ENCODE peak calls at places on chromosomes 12 and 14, in five cellular contexts. One of them, this sample, is unnamed. For H3K27me3 and H3K36me3, the result is how much of the 10 kb centered on the place peaks cover.

GRCh38 chr12:86959766-86960458 is 703.7 kb upstream of the MGAT4C start:
- DNase-seq in CD8-positive, alpha-beta memory T cell: no peak
- DNase-seq in left ventricle myocardium inferior: no peak
- DNase-seq in right atrium auricular region: no peak
- DNase-seq in mammary epithelial cell: peak
- DNase-seq in this sample: no peak

GRCh38 chr12:15001733-15002471 is 29.1 kb downstream of the PDE6H start:
- DNase-seq in CD8-positive, alpha-beta memory T cell: no peak
- DNase-seq in left ventricle myocardium inferior: peak
- DNase-seq in right atrium auricular region: peak
- DNase-seq in mammary epithelial cell: no peak
- DNase-seq in this sample: peak

GRCh38 chr14:104601786-104602185 is 2.8 kb downstream of the TMEM179 start:
- DNase-seq in CD8-positive, alpha-beta memory T cell: no peak
- DNase-seq in left ventricle myocardium inferior: no peak
- DNase-seq in right atrium auricular region: no peak
- DNase-seq in mammary epithelial cell: no peak
- DNase-seq in this sample: no peak

GRCh38 chr14:95431199-95432145 is 85.0 kb downstream of the SYNE3 start:
- DNase-seq in CD8-positive, alpha-beta memory T cell: no peak
- DNase-seq in left ventricle myocardium inferior: no peak
- DNase-seq in right atrium auricular region: no peak
- DNase-seq in mammary epithelial cell: no peak
- DNase-seq in this sample: peak

GRCh38 chr14:93269341-93270068 is 62.4 kb downstream of the UBR7 start:
- DNase-seq in CD8-positive, alpha-beta memory T cell: no peak
- DNase-seq in left ventricle myocardium inferior: no peak
- DNase-seq in right atrium auricular region: no peak
- DNase-seq in mammary epithelial cell: peak
- DNase-seq in this sample: peak

GRCh38 chr12:68565391-68565903 is 45.3 kb upstream of the RAP1B start:
- DNase-seq in CD8-positive, alpha-beta memory T cell: no peak
- DNase-seq in left ventricle myocardium inferior: no peak
- DNase-seq in right atrium auricular region: no peak
- DNase-seq in mammary epithelial cell: peak
- DNase-seq in this sample: peak

GRCh38 chr12:94712852-94713545 is 62.6 kb upstream of the TMCC3 start:
- DNase-seq in CD8-positive, alpha-beta memory T cell: no peak
- DNase-seq in left ventricle myocardium inferior: no peak
- DNase-seq in right atrium auricular region: no peak
- DNase-seq in mammary epithelial cell: no peak
- DNase-seq in this sample: no peak

GRCh38 chr14:57574617-57575288 is 81.1 kb upstream of the CCDC198 start:
- DNase-seq in CD8-positive, alpha-beta memory T cell: no peak
- DNase-seq in left ventricle myocardium inferior: no peak
- DNase-seq in right atrium auricular region: no peak
- DNase-seq in mammary epithelial cell: no peak
- DNase-seq in this sample: no peak

GRCh38 chr12:28035483-28035882 is 63.0 kb upstream of the PTHLH start:
- DNase-seq in CD8-positive, alpha-beta memory T cell: no peak
- DNase-seq in left ventricle myocardium inferior: no peak
- DNase-seq in right atrium auricular region: no peak
- DNase-seq in mammary epithelial cell: peak
- DNase-seq in this sample: peak

GRCh38 chr12:25433024-25433423 is 120.1 kb downstream of the LMNTD1 start:
- DNase-seq in CD8-positive, alpha-beta memory T cell: no peak
- DNase-seq in left ventricle myocardium inferior: no peak
- DNase-seq in right atrium auricular region: no peak
- DNase-seq in mammary epithelial cell: no peak
- DNase-seq in this sample: peak

GRCh38 chr12:11827096-11827841 is 177.8 kb downstream of the ETV6 start:
- DNase-seq in CD8-positive, alpha-beta memory T cell: no peak
- DNase-seq in left ventricle myocardium inferior: no peak
- DNase-seq in right atrium auricular region: no peak
- DNase-seq in mammary epithelial cell: no peak
- DNase-seq in this sample: no peak

GRCh38 chr12:77087427-77087826 is 22.1 kb upstream of the E2F7 start:
- DNase-seq in CD8-positive, alpha-beta memory T cell: no peak
- DNase-seq in left ventricle myocardium inferior: no peak
- DNase-seq in right atrium auricular region: no peak
- DNase-seq in mammary epithelial cell: peak
- DNase-seq in this sample: peak

GRCh38 chr12:52312086-52312485 is 9.1 kb downstream of the KRT83 start:
- DNase-seq in CD8-positive, alpha-beta memory T cell: no peak
- DNase-seq in left ventricle myocardium inferior: no peak
- DNase-seq in right atrium auricular region: no peak
- DNase-seq in mammary epithelial cell: no peak
- DNase-seq in this sample: no peak
- H3K27ac ChIP-seq in CD8-positive, alpha-beta memory T cell: no peak
- H3K27ac ChIP-seq in left ventricle myocardium inferior: no peak
- H3K27ac ChIP-seq in right atrium auricular region: no peak
- H3K27ac ChIP-seq in mammary epithelial cell: no peak
- H3K27ac ChIP-seq in this sample: no peak

DNA sequence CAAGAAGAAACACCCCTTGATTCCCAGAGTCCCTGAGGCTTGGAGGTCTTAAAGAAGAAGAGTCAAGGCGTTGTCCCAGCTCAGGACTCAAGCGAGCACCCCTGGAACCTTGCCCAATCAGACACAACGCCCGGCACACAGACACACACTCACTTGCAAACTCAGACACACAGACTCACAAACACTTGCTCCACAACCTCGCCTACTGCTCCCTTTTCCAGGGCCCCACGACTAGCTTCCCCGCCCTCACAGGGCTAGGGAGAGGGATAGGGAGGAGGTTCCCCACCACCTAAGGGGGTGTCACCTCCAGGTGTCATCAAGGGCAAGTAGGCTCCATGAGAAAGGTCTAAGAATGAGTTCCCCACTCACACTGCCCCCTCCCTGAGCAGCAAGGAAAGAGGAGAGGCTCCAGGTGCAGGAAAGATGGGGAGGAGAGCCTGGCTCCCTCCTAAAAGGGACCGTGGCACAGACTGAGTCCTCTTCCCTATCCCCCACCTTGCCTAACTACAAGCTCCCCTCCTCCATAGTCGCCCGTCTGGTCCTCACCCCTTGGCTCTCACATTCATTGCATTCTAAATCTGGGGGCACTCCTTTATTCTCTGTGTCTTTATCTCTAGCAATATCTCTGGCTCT is 717 bp downstream of the WNT10B start:
- DNase-seq in CD8-positive, alpha-beta memory T cell: no peak
- DNase-seq in left ventricle myocardium inferior: no peak
- DNase-seq in right atrium auricular region: no peak
- DNase-seq in mammary epithelial cell: no peak
- DNase-seq in this sample: no peak
- H3K27me3 ChIP-seq in CD8-positive, alpha-beta memory T cell: under half
- H3K27me3 ChIP-seq in left ventricle myocardium inferior: half or more
- H3K27me3 ChIP-seq in right atrium auricular region: under half
- H3K27me3 ChIP-seq in mammary epithelial cell: under half
- H3K27me3 ChIP-seq in this sample: half or more

DNA sequence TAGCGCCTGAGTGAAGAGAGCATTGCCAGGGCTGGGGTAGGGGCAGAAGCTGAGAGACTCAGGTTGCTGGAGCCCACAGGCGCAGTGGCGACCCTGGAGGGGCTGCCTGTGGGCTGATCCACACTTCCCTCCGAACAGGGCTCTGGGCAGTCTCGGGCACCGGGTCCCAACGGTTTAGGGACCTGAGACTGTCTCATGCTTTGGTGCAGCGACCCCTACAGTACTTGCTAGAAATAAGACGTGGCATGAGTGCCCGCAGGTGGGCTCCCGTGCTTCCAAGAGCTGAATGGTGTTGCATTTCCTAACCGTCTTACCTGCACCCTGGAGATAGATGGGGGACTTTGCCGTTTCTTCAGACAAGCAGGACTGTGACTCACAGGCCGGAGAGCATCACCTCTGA is 57.4 kb downstream of the AACS start:
- DNase-seq in CD8-positive, alpha-beta memory T cell: no peak
- DNase-seq in left ventricle myocardium inferior: no peak
- DNase-seq in right atrium auricular region: no peak
- DNase-seq in mammary epithelial cell: no peak
- DNase-seq in this sample: no peak
- H3K36me3 ChIP-seq in CD8-positive, alpha-beta memory T cell: under half
- H3K36me3 ChIP-seq in left ventricle myocardium inferior: under half
- H3K36me3 ChIP-seq in right atrium auricular region: under half
- H3K36me3 ChIP-seq in mammary epithelial cell: under half
- H3K36me3 ChIP-seq in this sample: under half

GRCh38 chr12:113299619-113300237 is 35.2 kb downstream of the SLC8B1 start:
- DNase-seq in CD8-positive, alpha-beta memory T cell: no peak
- DNase-seq in left ventricle myocardium inferior: peak
- DNase-seq in right atrium auricular region: peak
- DNase-seq in mammary epithelial cell: peak
- DNase-seq in this sample: peak

GRCh38 chr12:113297621-113298471 is 37.1 kb downstream of the SLC8B1 start:
- DNase-seq in CD8-positive, alpha-beta memory T cell: no peak
- DNase-seq in left ventricle myocardium inferior: no peak
- DNase-seq in right atrium auricular region: no peak
- DNase-seq in mammary epithelial cell: no peak
- DNase-seq in this sample: no peak

GRCh38 chr12:113298472-113298817 is 36.5 kb downstream of the SLC8B1 start:
- DNase-seq in CD8-positive, alpha-beta memory T cell: no peak
- DNase-seq in left ventricle myocardium inferior: no peak
- DNase-seq in right atrium auricular region: no peak
- DNase-seq in mammary epithelial cell: no peak
- DNase-seq in this sample: no peak

GRCh38 chr12:113297214-113297587 is 37.7 kb downstream of the SLC8B1 start:
- DNase-seq in CD8-positive, alpha-beta memory T cell: no peak
- DNase-seq in left ventricle myocardium inferior: no peak
- DNase-seq in right atrium auricular region: no peak
- DNase-seq in mammary epithelial cell: no peak
- DNase-seq in this sample: no peak

DNA sequence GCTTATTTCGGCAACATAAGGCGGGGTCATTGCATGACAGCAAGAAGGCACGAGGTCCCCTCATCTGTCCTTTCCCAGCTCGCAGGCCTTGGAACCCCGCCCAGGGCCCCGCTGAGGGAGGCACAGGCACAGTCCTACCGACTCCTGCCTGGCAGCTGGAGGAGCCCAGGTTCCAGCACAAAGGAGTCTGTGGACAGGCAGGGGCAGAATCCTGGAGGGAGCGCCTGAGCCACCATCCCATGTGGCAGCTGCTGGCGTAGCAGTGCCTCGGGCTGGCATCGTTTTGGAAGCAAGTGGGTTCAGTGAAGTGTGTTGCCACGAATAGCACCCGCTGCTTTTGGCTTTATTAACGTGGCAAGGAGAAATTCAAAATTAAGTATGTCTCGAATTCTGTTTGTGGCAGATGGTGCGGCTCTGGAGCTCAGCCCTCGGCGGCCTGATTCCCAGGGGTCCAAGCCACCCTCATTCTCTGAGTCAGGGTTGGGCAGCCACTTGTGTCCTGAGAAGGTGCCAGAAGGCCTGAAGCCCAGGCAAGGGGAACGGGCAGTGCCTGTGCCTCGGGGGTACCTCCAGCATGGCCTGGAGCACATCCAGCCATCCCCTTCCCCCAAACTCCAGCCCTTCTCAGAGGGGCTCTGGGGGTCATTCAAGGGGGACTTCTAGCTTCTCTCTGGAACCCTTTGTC is 35.9 kb downstream of the SLC8B1 start:
- DNase-seq in CD8-positive, alpha-beta memory T cell: no peak
- DNase-seq in left ventricle myocardium inferior: peak
- DNase-seq in right atrium auricular region: peak
- DNase-seq in mammary epithelial cell: no peak
- DNase-seq in this sample: peak
- H3K27ac ChIP-seq in CD8-positive, alpha-beta memory T cell: peak
- H3K27ac ChIP-seq in left ventricle myocardium inferior: peak
- H3K27ac ChIP-seq in right atrium auricular region: peak
- H3K27ac ChIP-seq in mammary epithelial cell: peak
- H3K27ac ChIP-seq in this sample: peak

GRCh38 chr14:99257673-99258221 is 14.2 kb downstream of the BCL11B start:
- DNase-seq in CD8-positive, alpha-beta memory T cell: no peak
- DNase-seq in left ventricle myocardium inferior: no peak
- DNase-seq in right atrium auricular region: no peak
- DNase-seq in mammary epithelial cell: no peak
- DNase-seq in this sample: no peak
- H3K27me3 ChIP-seq in CD8-positive, alpha-beta memory T cell: under half
- H3K27me3 ChIP-seq in left ventricle myocardium inferior: half or more
- H3K27me3 ChIP-seq in right atrium auricular region: under half
- H3K27me3 ChIP-seq in mammary epithelial cell: under half
- H3K27me3 ChIP-seq in this sample: under half

GRCh38 chr14:36302823-36303222 is 17.6 kb downstream of the MBIP start:
- DNase-seq in CD8-positive, alpha-beta memory T cell: no peak
- DNase-seq in left ventricle myocardium inferior: no peak
- DNase-seq in right atrium auricular region: no peak
- DNase-seq in mammary epithelial cell: no peak
- DNase-seq in this sample: no peak
- H3K36me3 ChIP-seq in CD8-positive, alpha-beta memory T cell: under half
- H3K36me3 ChIP-seq in left ventricle myocardium inferior: half or more
- H3K36me3 ChIP-seq in right atrium auricular region: under half
- H3K36me3 ChIP-seq in mammary epithelial cell: under half
- H3K36me3 ChIP-seq in this sample: under half

This sample was measured in astrocyte.